ENCODE peak calls at places on chromosome 1, in ten cellular contexts. U is head of caudate nucleus; I is activated T-helper 1 cell treated with anti-CD3 and anti-CD28 coated beads, Interleukin-2, amount 50 U/mL, for 16 hours; M is iris pigment epithelial cell; Z is lower leg skin; R is choroid plexus epithelial cell; H is effector CD4-positive, alpha-beta T cell; Q is left cardiac atrium; B is NCI-H1694 treated with DMSO at 0.1 percent for 48 hours; K is kidney. C is an unnamed sample.

GRCh38 chr1:206809504-206810084 is 37.3 kb upstream of the IL10 start:
- DNase-seq in I (no peak), Z (no peak), Q (no peak), H (no peak), K (no peak), M (peak), B (peak), R (peak), U (no peak), C (peak)

GRCh38 chr1:181086926-181087325 is 1.6 kb upstream of the IER5 start:
- DNase-seq in I (no peak), M (peak), H (no peak), R (peak), K (no peak), U (no peak), Q (no peak), Z (no peak), B (no peak), C (peak)

GRCh38 chr1:92484472-92485373 is 2.0 kb downstream of the GFI1 start:
- DNase-seq in M (no peak), H (peak), I (peak), B (peak), R (no peak), Q (peak), U (no peak), K (peak), Z (no peak), C (peak)

GRCh38 chr1:51946300-51946699 is 44.2 kb downstream of the RAB3B start:
- DNase-seq in I (no peak), Q (no peak), B (no peak), M (peak), R (peak), U (no peak), K (no peak), H (no peak), Z (no peak), C (peak)

GRCh38 chr1:17194133-17194475 is 10.8 kb upstream of the PADI1 start:
- DNase-seq in B (no peak), M (no peak), K (peak), R (no peak), U (no peak), Q (no peak), I (no peak), Z (no peak), H (no peak), C (no peak)

GRCh38 chr1:3066250-3066711 is 2.7 kb upstream of the PRDM16 start:
- DNase-seq in Z (no peak), U (peak), I (no peak), Q (peak), K (peak), R (no peak), B (no peak), H (no peak), M (no peak), C (no peak)

GRCh38 chr1:26097696-26098095 is 13.9 kb upstream of the PDIK1L start:
- DNase-seq in U (no peak), R (peak), K (no peak), I (no peak), M (peak), B (no peak), Q (no peak), H (no peak), Z (no peak), C (peak)

GRCh38 chr1:230365723-230366307 is 60.3 kb downstream of the PGBD5 start:
- DNase-seq in M (no peak), H (no peak), Q (no peak), I (no peak), U (no peak), R (peak), K (no peak), Z (no peak), B (peak), C (no peak)